ENCODE peak calls at places on chromosomes 11 and 22, in five cellular contexts. U is ovary, H is prostate gland, S is IMR-90, I is cardiac muscle cell. C is an unnamed sample.
A peak's percentile ranks its signal among the peaks of the same experiment; 100 is the strongest.

GRCh38 chr11:69442807-69443137 is 38.7 kb upstream of the LINC01488 start:
- DNase-seq in S (peak; percentile 60), H (peak; percentile 34), U (no peak), I (no peak), C (peak; percentile 60)

GRCh38 chr11:35009191-35009940 is 92.9 kb downstream of the PDHX start:
- DNase-seq in H (peak; percentile 50), S (peak; percentile 74), I (no peak), U (no peak), C (no peak)

GRCh38 chr11:123083623-123084029 is 21.7 kb upstream of the HSPA8 start:
- DNase-seq in S (peak; percentile 99), U (peak; percentile 93), I (peak; percentile 23), H (peak; percentile 75), C (peak; percentile 78)

GRCh38 chr11:121416909-121417567 is 35.1 kb upstream of the SORL1 start:
- DNase-seq in S (peak; percentile 48), U (peak; percentile 79), H (peak; percentile 91), I (no peak), C (peak; percentile 81)

GRCh38 chr22:22684605-22685561 is 40.5 kb downstream of the GGTLC2 start:
- DNase-seq in U (no peak), H (no peak), S (peak; percentile 88), I (no peak), C (no peak)

GRCh38 chr22:37044634-37045625 is 6.6 kb upstream of the KCTD17 start:
- DNase-seq in I (no peak), H (no peak), U (no peak), S (peak; percentile 7), C (no peak)

GRCh38 chr11:96105944-96106343 is 182.0 kb upstream of the MTMR2 start:
- DNase-seq in S (no peak), H (no peak), U (no peak), I (no peak), C (no peak)

GRCh38 chr22:45096256-45096907 is 67.3 kb upstream of the NUP50 start:
- DNase-seq in I (peak; percentile 73), S (peak; percentile 58), H (peak; percentile 62), U (peak; percentile 47), C (no peak)

GRCh38 chr22:45164217-45165123 is 745 bp downstream of the NUP50 start:
- DNase-seq in S (no peak), I (peak; percentile 74), H (no peak), U (peak; percentile 39), C (peak; percentile 24)

GRCh38 chr11:46808804-46809431 is 37.2 kb downstream of the CKAP5 start:
- DNase-seq in I (no peak), S (peak; percentile 49), H (no peak), U (no peak), C (no peak)
- H3K36me3 ChIP-seq in I (peaks cover 56% of the 10 kb centered on the region), S (peaks cover 12% of the 10 kb centered on the region), H (no peaks in the 10 kb centered on the region), U (no peaks in the 10 kb centered on the region), C (peaks cover 56% of the 10 kb centered on the region)

GRCh38 chr11:62610403-62610802 is 2.2 kb downstream of the EML3 start:
- DNase-seq in H (no peak), U (no peak), S (no peak), I (no peak), C (no peak)

GRCh38 chr11:62613275-62613864 is 313 bp downstream of the ROM1 start:
- DNase-seq in U (peak; percentile 55), I (no peak), H (no peak), S (no peak), C (no peak)

GRCh38 chr11:62610814-62611704 is 1.5 kb downstream of the EML3 start:
- DNase-seq in U (no peak), S (no peak), I (no peak), H (no peak), C (no peak)

GRCh38 chr11:62612366-62613274 is at the start of the genes EML3 and ROM1:
- DNase-seq in S (peak; percentile 63), H (peak; percentile 76), U (peak; percentile 94), I (peak; percentile 90), C (peak; percentile 92)

DNA sequence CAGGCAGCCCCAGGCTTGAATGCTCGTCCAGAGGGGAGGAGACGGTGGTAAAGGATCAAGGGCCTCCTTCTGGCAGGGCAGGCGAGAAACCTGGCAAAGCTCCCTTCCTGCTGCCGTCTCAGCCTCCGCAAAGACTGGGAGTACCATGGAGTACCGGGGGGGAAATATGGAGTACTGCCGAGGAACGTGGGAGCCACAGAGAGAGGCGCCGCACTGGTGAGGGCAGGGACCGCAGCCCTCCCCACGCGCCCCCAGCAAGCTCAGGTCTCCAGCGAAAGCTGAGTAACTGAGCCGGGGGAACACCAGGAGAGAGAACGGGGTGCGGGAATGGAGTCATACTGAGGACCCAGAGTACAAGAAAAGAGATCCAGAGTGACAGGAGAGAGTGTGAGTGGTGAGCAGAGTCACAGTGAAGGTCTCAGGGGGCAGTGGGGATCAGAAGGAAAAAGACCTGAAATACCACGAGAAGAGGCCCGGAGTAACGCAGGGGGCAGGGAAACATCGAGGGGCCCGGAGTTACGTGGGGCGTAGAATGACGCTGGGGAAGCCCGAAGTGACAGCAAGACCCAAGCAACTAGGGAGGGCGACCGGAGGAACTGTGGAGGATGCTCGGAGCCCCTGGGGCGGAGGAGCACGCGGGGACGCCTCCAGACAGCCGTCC is 740 bp downstream of the EML3 start:
- DNase-seq in I (no peak), H (no peak), S (peak; percentile 60), U (peak; percentile 76), C (peak; percentile 57)
- TF ChIP-seq CTCF in I (peak; percentile 12), H (no peak), S (no peak), U (no peak), C (no peak)

DNA sequence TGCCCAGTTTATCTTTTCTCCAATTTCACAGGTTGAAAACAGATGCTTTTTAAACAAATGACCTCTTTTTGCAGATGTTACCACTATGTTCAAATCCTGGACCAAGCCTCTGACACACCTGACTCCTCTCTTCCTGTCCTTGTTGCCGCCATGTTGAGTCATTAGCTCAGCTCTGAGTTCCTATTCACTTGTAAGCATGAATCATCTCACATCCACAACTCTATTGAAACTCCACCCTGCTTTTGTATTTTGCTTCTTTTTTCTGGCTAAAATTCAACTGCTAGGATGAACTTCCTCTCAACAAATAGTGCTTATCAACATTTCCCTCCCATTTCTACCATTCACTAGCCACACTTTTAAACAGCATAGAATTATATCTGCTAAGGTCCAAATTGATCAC is 4.1 kb downstream of the JOSD1 start:
- DNase-seq in U (no peak), H (no peak), S (peak; percentile 92), I (no peak), C (no peak)
- H3K4me3 ChIP-seq in U (no peak overlapping the region), H (no peak overlapping the region), S (no peak overlapping the region), I (no peak overlapping the region), C (peak overlapping the region; percentile 85)

DNA sequence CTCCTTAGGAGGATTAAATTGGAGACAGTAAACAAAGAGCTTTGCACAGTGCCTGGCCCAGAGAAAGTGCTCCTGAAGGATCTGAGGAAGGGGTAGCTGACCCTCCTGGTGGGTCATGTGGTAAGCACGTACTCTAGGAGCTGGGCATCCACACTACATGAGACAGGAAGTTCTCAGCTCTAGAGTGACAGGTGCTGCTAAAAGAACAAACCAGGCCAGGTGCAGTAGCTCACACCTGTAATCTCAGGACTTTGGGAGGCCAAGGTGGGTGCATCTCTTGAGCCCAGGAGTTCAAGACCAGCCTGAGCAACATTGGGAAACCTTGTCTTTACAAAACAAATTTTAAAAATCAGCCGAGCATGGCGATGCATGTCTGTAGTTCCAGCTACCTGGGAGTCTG is 13.1 kb downstream of the SLC43A1 start:
- DNase-seq in U (no peak), I (no peak), H (no peak), S (no peak), C (no peak)
- H3K36me3 ChIP-seq in U (no peaks in the 10 kb centered on the region), I (no peaks in the 10 kb centered on the region), H (no peaks in the 10 kb centered on the region), S (peaks cover 21% of the 10 kb centered on the region), C (peaks cover 11% of the 10 kb centered on the region)

DNA sequence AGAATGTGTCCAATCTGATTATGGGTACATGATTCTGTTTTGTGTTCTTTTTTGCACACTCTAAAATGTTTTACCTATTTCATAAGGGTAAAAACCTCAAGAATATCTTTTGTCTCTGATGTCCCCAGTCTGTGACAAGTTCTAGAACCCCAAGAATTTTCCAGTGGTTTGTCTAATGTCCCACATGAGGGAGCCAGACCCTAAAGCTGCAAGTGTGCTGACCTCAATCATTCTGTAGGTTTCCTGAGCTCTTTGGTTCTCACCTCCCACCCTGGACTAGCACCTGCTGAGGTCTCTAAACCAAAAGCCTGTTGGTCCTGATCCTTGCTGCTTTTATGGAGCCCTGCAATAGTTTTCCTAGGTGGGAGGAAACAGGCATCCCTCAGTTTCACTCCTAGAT is 149.8 kb upstream of the MPPED2 start:
- DNase-seq in H (no peak), I (no peak), S (no peak), U (no peak), C (no peak)
- TF ChIP-seq CTCF in H (no peak), I (no peak), S (no peak), U (no peak), C (peak; percentile 38)

DNA sequence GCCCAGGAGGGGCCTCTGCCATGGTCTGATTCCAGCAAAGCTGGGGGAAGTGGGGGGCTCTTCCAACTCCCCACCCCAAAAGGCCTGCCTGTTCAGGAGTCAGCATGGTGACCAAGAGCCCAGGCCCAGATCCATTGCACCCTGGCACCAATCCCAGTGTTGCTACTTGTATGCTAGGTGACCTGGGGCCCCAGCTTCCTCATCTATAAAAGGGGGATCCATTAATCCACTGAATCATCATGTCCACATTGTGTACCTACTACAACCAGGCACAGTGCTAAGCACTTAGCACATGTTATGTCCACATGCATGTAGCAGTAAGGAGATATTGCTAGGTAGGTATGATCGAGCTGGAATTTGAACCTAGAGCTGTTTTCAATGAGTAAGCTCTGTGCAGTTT is 2.0 kb downstream of the SYT12 start:
- DNase-seq in I (no peak), H (no peak), U (no peak), S (no peak), C (no peak)
- H3K4me3 ChIP-seq in I (no peak overlapping the region), H (no peak overlapping the region), U (no peak overlapping the region), S (no peak overlapping the region), C (no peak overlapping the region)

GRCh38 chr22:24361976-24362646 is 65.3 kb upstream of the ADORA2A start:
- DNase-seq in U (no peak), I (no peak), H (no peak), S (no peak), C (no peak)
- H3K36me3 ChIP-seq in U (no peaks in the 10 kb centered on the region), I (peaks cover 42% of the 10 kb centered on the region), H (no peaks in the 10 kb centered on the region), S (peaks cover 28% of the 10 kb centered on the region), C (peaks cover 42% of the 10 kb centered on the region)

DNA sequence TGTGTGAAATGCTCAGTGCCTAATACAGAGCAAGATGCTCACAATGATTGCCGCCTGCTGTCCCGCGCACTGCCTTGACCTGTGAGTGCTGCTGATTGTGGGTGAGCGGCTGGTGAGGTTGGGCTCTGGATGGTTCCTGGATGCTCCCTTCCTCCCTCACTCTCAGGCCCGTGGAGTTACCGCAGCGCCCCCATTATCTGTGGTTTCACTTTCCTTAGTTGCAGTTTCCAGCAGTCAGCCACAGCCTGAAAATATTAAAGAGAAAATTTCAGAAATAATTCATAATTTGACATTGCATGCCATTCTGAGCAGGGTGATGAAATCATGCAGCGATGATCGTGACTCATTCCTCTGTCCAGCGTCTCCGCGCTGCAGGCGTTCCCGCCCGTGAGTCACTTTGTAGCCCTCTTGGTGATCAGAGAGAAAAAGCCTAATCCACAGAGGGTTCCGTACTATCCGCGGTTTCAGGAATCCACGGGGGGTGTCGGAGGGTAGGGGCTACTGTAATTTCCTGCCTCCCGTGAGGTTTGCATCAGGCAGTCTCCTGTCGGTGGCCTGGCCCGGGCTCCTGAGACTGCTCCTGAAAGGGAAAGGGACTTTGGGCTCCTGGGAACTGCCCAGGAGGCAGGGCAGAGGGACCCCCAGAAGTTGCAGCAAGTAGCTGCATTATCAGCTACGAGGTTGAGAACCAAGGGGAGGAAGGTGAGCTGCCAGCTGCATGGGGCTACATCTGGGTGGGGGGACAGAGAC is 10.6 kb downstream of the RPL3 start:
- DNase-seq in U (peak; percentile 87), I (no peak), H (no peak), S (peak; percentile 96), C (no peak)
- TF ChIP-seq CTCF in U (no peak), I (peak; percentile 23), H (no peak), S (peak; percentile 27), C (no peak)

C was measured in left ventricle myocardium inferior.